ENCODE peak calls at places on chromosome 19, in ten cellular contexts. One of them, this sample, is unnamed.

GRCh38 chr19:1170938-1171754 is 2.9 kb downstream of the SBNO2 start:
- DNase-seq in astrocyte of the hippocampus: peak
- DNase-seq in stimulated activated CD4-positive, alpha-beta T cell treated with anti-CD3 and anti-CD28 coated beads, Interleukin-2, amount 100 ng/mL, for 24 hours: no peak
- DNase-seq in iris pigment epithelial cell: no peak
- DNase-seq in cardiac muscle cell: no peak
- DNase-seq in tibial artery: no peak
- DNase-seq in LHCN-M2: no peak
- DNase-seq in substantia nigra: peak
- DNase-seq in keratinocyte: no peak
- DNase-seq in T-helper 1 cell: no peak
- DNase-seq in this sample: no peak

GRCh38 chr19:45613926-45614725 is 12.1 kb upstream of the GPR4 start:
- DNase-seq in astrocyte of the hippocampus: peak
- DNase-seq in stimulated activated CD4-positive, alpha-beta T cell treated with anti-CD3 and anti-CD28 coated beads, Interleukin-2, amount 100 ng/mL, for 24 hours: peak
- DNase-seq in iris pigment epithelial cell: peak
- DNase-seq in cardiac muscle cell: peak
- DNase-seq in tibial artery: no peak
- DNase-seq in LHCN-M2: peak
- DNase-seq in substantia nigra: no peak
- DNase-seq in keratinocyte: peak
- DNase-seq in T-helper 1 cell: no peak
- DNase-seq in this sample: no peak

GRCh38 chr19:20471441-20471840 is 94.1 kb downstream of the ZNF737 start:
- DNase-seq in astrocyte of the hippocampus: no peak
- DNase-seq in stimulated activated CD4-positive, alpha-beta T cell treated with anti-CD3 and anti-CD28 coated beads, Interleukin-2, amount 100 ng/mL, for 24 hours: no peak
- DNase-seq in iris pigment epithelial cell: no peak
- DNase-seq in cardiac muscle cell: no peak
- DNase-seq in tibial artery: no peak
- DNase-seq in LHCN-M2: no peak
- DNase-seq in substantia nigra: no peak
- DNase-seq in keratinocyte: no peak
- DNase-seq in T-helper 1 cell: no peak
- DNase-seq in this sample: no peak

GRCh38 chr19:44738603-44739585 is 9.6 kb upstream of the BCL3 start:
- DNase-seq in astrocyte of the hippocampus: no peak
- DNase-seq in stimulated activated CD4-positive, alpha-beta T cell treated with anti-CD3 and anti-CD28 coated beads, Interleukin-2, amount 100 ng/mL, for 24 hours: no peak
- DNase-seq in iris pigment epithelial cell: no peak
- DNase-seq in cardiac muscle cell: no peak
- DNase-seq in tibial artery: no peak
- DNase-seq in LHCN-M2: no peak
- DNase-seq in substantia nigra: no peak
- DNase-seq in keratinocyte: no peak
- DNase-seq in T-helper 1 cell: no peak
- DNase-seq in this sample: no peak

GRCh38 chr19:11931051-11931450 is 6.1 kb downstream of the ZNF700 start:
- DNase-seq in astrocyte of the hippocampus: no peak
- DNase-seq in stimulated activated CD4-positive, alpha-beta T cell treated with anti-CD3 and anti-CD28 coated beads, Interleukin-2, amount 100 ng/mL, for 24 hours: no peak
- DNase-seq in iris pigment epithelial cell: peak
- DNase-seq in cardiac muscle cell: no peak
- DNase-seq in tibial artery: no peak
- DNase-seq in LHCN-M2: peak
- DNase-seq in substantia nigra: no peak
- DNase-seq in keratinocyte: no peak
- DNase-seq in T-helper 1 cell: no peak
- DNase-seq in this sample: no peak

GRCh38 chr19:37928527-37929286 is 21.7 kb downstream of the SIPA1L3 start:
- DNase-seq in astrocyte of the hippocampus: no peak
- DNase-seq in stimulated activated CD4-positive, alpha-beta T cell treated with anti-CD3 and anti-CD28 coated beads, Interleukin-2, amount 100 ng/mL, for 24 hours: no peak
- DNase-seq in iris pigment epithelial cell: no peak
- DNase-seq in cardiac muscle cell: no peak
- DNase-seq in tibial artery: no peak
- DNase-seq in LHCN-M2: no peak
- DNase-seq in substantia nigra: no peak
- DNase-seq in keratinocyte: no peak
- DNase-seq in T-helper 1 cell: no peak
- DNase-seq in this sample: no peak

GRCh38 chr19:17402982-17403855 is 2.2 kb downstream of the BST2 start:
- DNase-seq in astrocyte of the hippocampus: no peak
- DNase-seq in stimulated activated CD4-positive, alpha-beta T cell treated with anti-CD3 and anti-CD28 coated beads, Interleukin-2, amount 100 ng/mL, for 24 hours: peak
- DNase-seq in iris pigment epithelial cell: no peak
- DNase-seq in cardiac muscle cell: peak
- DNase-seq in tibial artery: no peak
- DNase-seq in LHCN-M2: no peak
- DNase-seq in substantia nigra: no peak
- DNase-seq in keratinocyte: no peak
- DNase-seq in T-helper 1 cell: peak
- DNase-seq in this sample: no peak

GRCh38 chr19:5625641-5626040 is 2.8 kb downstream of the SAFB start:
- DNase-seq in astrocyte of the hippocampus: no peak
- DNase-seq in stimulated activated CD4-positive, alpha-beta T cell treated with anti-CD3 and anti-CD28 coated beads, Interleukin-2, amount 100 ng/mL, for 24 hours: no peak
- DNase-seq in iris pigment epithelial cell: no peak
- DNase-seq in cardiac muscle cell: no peak
- DNase-seq in tibial artery: no peak
- DNase-seq in LHCN-M2: no peak
- DNase-seq in substantia nigra: no peak
- DNase-seq in keratinocyte: no peak
- DNase-seq in T-helper 1 cell: no peak
- DNase-seq in this sample: no peak

GRCh38 chr19:49327878-49328544 is 3.0 kb upstream of the SLC6A16 start:
- DNase-seq in astrocyte of the hippocampus: no peak
- DNase-seq in stimulated activated CD4-positive, alpha-beta T cell treated with anti-CD3 and anti-CD28 coated beads, Interleukin-2, amount 100 ng/mL, for 24 hours: peak
- DNase-seq in iris pigment epithelial cell: peak
- DNase-seq in cardiac muscle cell: peak
- DNase-seq in tibial artery: peak
- DNase-seq in LHCN-M2: peak
- DNase-seq in substantia nigra: no peak
- DNase-seq in keratinocyte: no peak
- DNase-seq in T-helper 1 cell: peak
- DNase-seq in this sample: no peak

GRCh38 chr19:30144242-30144758 is 202.3 kb downstream of the URI1 start:
- DNase-seq in astrocyte of the hippocampus: no peak
- DNase-seq in stimulated activated CD4-positive, alpha-beta T cell treated with anti-CD3 and anti-CD28 coated beads, Interleukin-2, amount 100 ng/mL, for 24 hours: no peak
- DNase-seq in iris pigment epithelial cell: no peak
- DNase-seq in cardiac muscle cell: no peak
- DNase-seq in tibial artery: no peak
- DNase-seq in LHCN-M2: no peak
- DNase-seq in substantia nigra: no peak
- DNase-seq in keratinocyte: no peak
- DNase-seq in T-helper 1 cell: no peak
- DNase-seq in this sample: no peak

GRCh38 chr19:43797118-43797517 is 5.1 kb downstream of the LYPD5 start:
- DNase-seq in astrocyte of the hippocampus: no peak
- DNase-seq in stimulated activated CD4-positive, alpha-beta T cell treated with anti-CD3 and anti-CD28 coated beads, Interleukin-2, amount 100 ng/mL, for 24 hours: no peak
- DNase-seq in iris pigment epithelial cell: no peak
- DNase-seq in cardiac muscle cell: no peak
- DNase-seq in tibial artery: peak
- DNase-seq in LHCN-M2: no peak
- DNase-seq in substantia nigra: peak
- DNase-seq in keratinocyte: no peak
- DNase-seq in T-helper 1 cell: no peak
- DNase-seq in this sample: no peak

GRCh38 chr19:32651729-32652140 is 23.2 kb downstream of the ANKRD27 start:
- DNase-seq in astrocyte of the hippocampus: peak
- DNase-seq in stimulated activated CD4-positive, alpha-beta T cell treated with anti-CD3 and anti-CD28 coated beads, Interleukin-2, amount 100 ng/mL, for 24 hours: no peak
- DNase-seq in iris pigment epithelial cell: peak
- DNase-seq in cardiac muscle cell: peak
- DNase-seq in tibial artery: no peak
- DNase-seq in LHCN-M2: no peak
- DNase-seq in substantia nigra: peak
- DNase-seq in keratinocyte: no peak
- DNase-seq in T-helper 1 cell: no peak
- DNase-seq in this sample: peak

GRCh38 chr19:9075064-9075964 is 11.5 kb upstream of the OR1M1 start:
- DNase-seq in astrocyte of the hippocampus: peak
- DNase-seq in stimulated activated CD4-positive, alpha-beta T cell treated with anti-CD3 and anti-CD28 coated beads, Interleukin-2, amount 100 ng/mL, for 24 hours: no peak
- DNase-seq in iris pigment epithelial cell: peak
- DNase-seq in cardiac muscle cell: peak
- DNase-seq in tibial artery: no peak
- DNase-seq in LHCN-M2: peak
- DNase-seq in substantia nigra: peak
- DNase-seq in keratinocyte: peak
- DNase-seq in T-helper 1 cell: no peak
- DNase-seq in this sample: peak

GRCh38 chr19:4328243-4328990 is 10.2 kb downstream of the STAP2 start:
- DNase-seq in astrocyte of the hippocampus: peak
- DNase-seq in stimulated activated CD4-positive, alpha-beta T cell treated with anti-CD3 and anti-CD28 coated beads, Interleukin-2, amount 100 ng/mL, for 24 hours: peak
- DNase-seq in iris pigment epithelial cell: peak
- DNase-seq in cardiac muscle cell: peak
- DNase-seq in tibial artery: peak
- DNase-seq in LHCN-M2: peak
- DNase-seq in substantia nigra: peak
- DNase-seq in keratinocyte: peak
- DNase-seq in T-helper 1 cell: peak
- DNase-seq in this sample: peak

GRCh38 chr19:38304866-38305429 is 897 bp downstream of the C19orf33 start:
- DNase-seq in astrocyte of the hippocampus: peak
- DNase-seq in stimulated activated CD4-positive, alpha-beta T cell treated with anti-CD3 and anti-CD28 coated beads, Interleukin-2, amount 100 ng/mL, for 24 hours: no peak
- DNase-seq in iris pigment epithelial cell: no peak
- DNase-seq in cardiac muscle cell: no peak
- DNase-seq in tibial artery: no peak
- DNase-seq in LHCN-M2: no peak
- DNase-seq in substantia nigra: no peak
- DNase-seq in keratinocyte: peak
- DNase-seq in T-helper 1 cell: no peak
- DNase-seq in this sample: no peak

GRCh38 chr19:15249912-15250634 is 17.8 kb upstream of the EPHX3 start:
- DNase-seq in astrocyte of the hippocampus: peak
- DNase-seq in stimulated activated CD4-positive, alpha-beta T cell treated with anti-CD3 and anti-CD28 coated beads, Interleukin-2, amount 100 ng/mL, for 24 hours: no peak
- DNase-seq in iris pigment epithelial cell: peak
- DNase-seq in cardiac muscle cell: peak
- DNase-seq in tibial artery: peak
- DNase-seq in LHCN-M2: peak
- DNase-seq in substantia nigra: no peak
- DNase-seq in keratinocyte: no peak
- DNase-seq in T-helper 1 cell: no peak
- DNase-seq in this sample: peak

GRCh38 chr19:35513975-35514809 is 743 bp upstream of the DMKN start:
- DNase-seq in astrocyte of the hippocampus: no peak
- DNase-seq in stimulated activated CD4-positive, alpha-beta T cell treated with anti-CD3 and anti-CD28 coated beads, Interleukin-2, amount 100 ng/mL, for 24 hours: no peak
- DNase-seq in iris pigment epithelial cell: no peak
- DNase-seq in cardiac muscle cell: peak
- DNase-seq in tibial artery: no peak
- DNase-seq in LHCN-M2: no peak
- DNase-seq in substantia nigra: no peak
- DNase-seq in keratinocyte: no peak
- DNase-seq in T-helper 1 cell: no peak
- DNase-seq in this sample: no peak

GRCh38 chr19:2361259-2362038 is 1.4 kb downstream of the TMPRSS9 start:
- DNase-seq in astrocyte of the hippocampus: no peak
- DNase-seq in stimulated activated CD4-positive, alpha-beta T cell treated with anti-CD3 and anti-CD28 coated beads, Interleukin-2, amount 100 ng/mL, for 24 hours: no peak
- DNase-seq in iris pigment epithelial cell: no peak
- DNase-seq in cardiac muscle cell: no peak
- DNase-seq in tibial artery: no peak
- DNase-seq in LHCN-M2: no peak
- DNase-seq in substantia nigra: no peak
- DNase-seq in keratinocyte: no peak
- DNase-seq in T-helper 1 cell: no peak
- DNase-seq in this sample: no peak

GRCh38 chr19:48698046-48698445 is 2.3 kb downstream of the FUT2 start:
- DNase-seq in astrocyte of the hippocampus: peak
- DNase-seq in stimulated activated CD4-positive, alpha-beta T cell treated with anti-CD3 and anti-CD28 coated beads, Interleukin-2, amount 100 ng/mL, for 24 hours: no peak
- DNase-seq in iris pigment epithelial cell: peak
- DNase-seq in cardiac muscle cell: peak
- DNase-seq in tibial artery: no peak
- DNase-seq in LHCN-M2: peak
- DNase-seq in substantia nigra: no peak
- DNase-seq in keratinocyte: no peak
- DNase-seq in T-helper 1 cell: no peak
- DNase-seq in this sample: no peak

GRCh38 chr19:45917421-45918091 is 3.0 kb upstream of the NANOS2 start:
- DNase-seq in astrocyte of the hippocampus: no peak
- DNase-seq in stimulated activated CD4-positive, alpha-beta T cell treated with anti-CD3 and anti-CD28 coated beads, Interleukin-2, amount 100 ng/mL, for 24 hours: no peak
- DNase-seq in iris pigment epithelial cell: no peak
- DNase-seq in cardiac muscle cell: no peak
- DNase-seq in tibial artery: no peak
- DNase-seq in LHCN-M2: no peak
- DNase-seq in substantia nigra: no peak
- DNase-seq in keratinocyte: no peak
- DNase-seq in T-helper 1 cell: no peak
- DNase-seq in this sample: no peak

GRCh38 chr19:13978306-13978705 is 26.0 kb downstream of the DCAF15 start:
- DNase-seq in astrocyte of the hippocampus: peak
- DNase-seq in stimulated activated CD4-positive, alpha-beta T cell treated with anti-CD3 and anti-CD28 coated beads, Interleukin-2, amount 100 ng/mL, for 24 hours: peak
- DNase-seq in iris pigment epithelial cell: peak
- DNase-seq in cardiac muscle cell: peak
- DNase-seq in tibial artery: peak
- DNase-seq in LHCN-M2: no peak
- DNase-seq in substantia nigra: peak
- DNase-seq in keratinocyte: no peak
- DNase-seq in T-helper 1 cell: no peak
- DNase-seq in this sample: peak

GRCh38 chr19:48925240-48925843 is 8.2 kb upstream of the DHDH start:
- DNase-seq in astrocyte of the hippocampus: peak
- DNase-seq in stimulated activated CD4-positive, alpha-beta T cell treated with anti-CD3 and anti-CD28 coated beads, Interleukin-2, amount 100 ng/mL, for 24 hours: peak
- DNase-seq in iris pigment epithelial cell: peak
- DNase-seq in cardiac muscle cell: peak
- DNase-seq in tibial artery: no peak
- DNase-seq in LHCN-M2: peak
- DNase-seq in substantia nigra: no peak
- DNase-seq in keratinocyte: peak
- DNase-seq in T-helper 1 cell: no peak
- DNase-seq in this sample: no peak

GRCh38 chr19:45878043-45878794 is 7.7 kb downstream of the IRF2BP1 start:
- DNase-seq in astrocyte of the hippocampus: no peak
- DNase-seq in stimulated activated CD4-positive, alpha-beta T cell treated with anti-CD3 and anti-CD28 coated beads, Interleukin-2, amount 100 ng/mL, for 24 hours: no peak
- DNase-seq in iris pigment epithelial cell: no peak
- DNase-seq in cardiac muscle cell: no peak
- DNase-seq in tibial artery: no peak
- DNase-seq in LHCN-M2: no peak
- DNase-seq in substantia nigra: no peak
- DNase-seq in keratinocyte: no peak
- DNase-seq in T-helper 1 cell: no peak
- DNase-seq in this sample: no peak

GRCh38 chr19:32971012-32971595 is 654 bp downstream of the CEP89 start:
- DNase-seq in astrocyte of the hippocampus: peak
- DNase-seq in stimulated activated CD4-positive, alpha-beta T cell treated with anti-CD3 and anti-CD28 coated beads, Interleukin-2, amount 100 ng/mL, for 24 hours: no peak
- DNase-seq in iris pigment epithelial cell: peak
- DNase-seq in cardiac muscle cell: no peak
- DNase-seq in tibial artery: no peak
- DNase-seq in LHCN-M2: no peak
- DNase-seq in substantia nigra: peak
- DNase-seq in keratinocyte: no peak
- DNase-seq in T-helper 1 cell: no peak
- DNase-seq in this sample: peak

GRCh38 chr19:46385636-46386035 is 27.7 kb downstream of the CCDC8 start:
- DNase-seq in astrocyte of the hippocampus: no peak
- DNase-seq in stimulated activated CD4-positive, alpha-beta T cell treated with anti-CD3 and anti-CD28 coated beads, Interleukin-2, amount 100 ng/mL, for 24 hours: no peak
- DNase-seq in iris pigment epithelial cell: no peak
- DNase-seq in cardiac muscle cell: no peak
- DNase-seq in tibial artery: no peak
- DNase-seq in LHCN-M2: no peak
- DNase-seq in substantia nigra: no peak
- DNase-seq in keratinocyte: no peak
- DNase-seq in T-helper 1 cell: no peak
- DNase-seq in this sample: peak

GRCh38 chr19:18385675-18386542 is at the start of gene GDF15:
- DNase-seq in astrocyte of the hippocampus: peak
- DNase-seq in stimulated activated CD4-positive, alpha-beta T cell treated with anti-CD3 and anti-CD28 coated beads, Interleukin-2, amount 100 ng/mL, for 24 hours: peak
- DNase-seq in iris pigment epithelial cell: peak
- DNase-seq in cardiac muscle cell: peak
- DNase-seq in tibial artery: peak
- DNase-seq in LHCN-M2: peak
- DNase-seq in substantia nigra: no peak
- DNase-seq in keratinocyte: no peak
- DNase-seq in T-helper 1 cell: no peak
- DNase-seq in this sample: peak

GRCh38 chr19:11970174-11970573 is 5.3 kb downstream of the ZNF763 start:
- DNase-seq in astrocyte of the hippocampus: no peak
- DNase-seq in stimulated activated CD4-positive, alpha-beta T cell treated with anti-CD3 and anti-CD28 coated beads, Interleukin-2, amount 100 ng/mL, for 24 hours: no peak
- DNase-seq in iris pigment epithelial cell: no peak
- DNase-seq in cardiac muscle cell: no peak
- DNase-seq in tibial artery: no peak
- DNase-seq in LHCN-M2: no peak
- DNase-seq in substantia nigra: no peak
- DNase-seq in keratinocyte: no peak
- DNase-seq in T-helper 1 cell: no peak
- DNase-seq in this sample: no peak

GRCh38 chr19:54332149-54332548 is 6.8 kb downstream of the LILRA4 start:
- DNase-seq in astrocyte of the hippocampus: no peak
- DNase-seq in stimulated activated CD4-positive, alpha-beta T cell treated with anti-CD3 and anti-CD28 coated beads, Interleukin-2, amount 100 ng/mL, for 24 hours: no peak
- DNase-seq in iris pigment epithelial cell: no peak
- DNase-seq in cardiac muscle cell: no peak
- DNase-seq in tibial artery: no peak
- DNase-seq in LHCN-M2: no peak
- DNase-seq in substantia nigra: no peak
- DNase-seq in keratinocyte: no peak
- DNase-seq in T-helper 1 cell: no peak
- DNase-seq in this sample: no peak